ENCODE peak calls at places on chromosomes 7 and 10, in four cellular contexts. J, O, B and T are unnamed samples.

GRCh38 chr7:140197218-140197890 is 20.6 kb upstream of the KDM7A start:
- DNase-seq in J (no peak), O (no peak), B (no peak), T (no peak)

GRCh38 chr10:91601212-91601611 is 31.7 kb downstream of the PPP1R3C start:
- DNase-seq in J (no peak), O (no peak), B (no peak), T (no peak)

GRCh38 chr7:28754027-28754426 is 204.1 kb downstream of the TRIL start:
- DNase-seq in J (no peak), O (no peak), B (no peak), T (no peak)

GRCh38 chr10:103894454-103894853 is 23.5 kb downstream of the STN1 start:
- DNase-seq in J (no peak), O (no peak), B (no peak), T (no peak)

GRCh38 chr10:93865794-93866193 is 28.0 kb upstream of the SLC35G1 start:
- DNase-seq in J (no peak), O (no peak), B (no peak), T (no peak)

GRCh38 chr10:8235253-8236027 is 181.0 kb downstream of the GATA3 start:
- DNase-seq in J (no peak), O (no peak), B (no peak), T (no peak)

GRCh38 chr10:34526758-34527730 is 288.1 kb downstream of the PARD3 start:
- DNase-seq in J (no peak), O (no peak), B (no peak), T (no peak)

GRCh38 chr10:7826971-7827370 is 8.7 kb downstream of the TAF3 start:
- DNase-seq in J (no peak), O (no peak), B (no peak), T (no peak)

GRCh38 chr7:42932861-42933591 is 850 bp downstream of the MRPL32 start:
- DNase-seq in J (no peak), O (no peak), B (no peak), T (no peak)

GRCh38 chr10:24721254-24722106 is 2.2 kb downstream of the ARHGAP21 start:
- DNase-seq in J (peak), O (no peak), B (no peak), T (no peak)

GRCh38 chr10:78914060-78914378 is 154.7 kb upstream of the ZMIZ1 start:
- DNase-seq in J (no peak), O (no peak), B (no peak), T (no peak)

GRCh38 chr10:132654708-132655661 is 117.4 kb downstream of the INPP5A start:
- DNase-seq in J (peak), O (no peak), B (peak), T (peak)

GRCh38 chr10:129658673-129659072 is 191.6 kb downstream of the MGMT start:
- DNase-seq in J (no peak), O (no peak), B (no peak), T (no peak)

GRCh38 chr10:62046522-62047239 is 145.2 kb downstream of the ARID5B start:
- DNase-seq in J (no peak), O (no peak), B (no peak), T (no peak)

GRCh38 chr7:114865564-114865963 is 56.3 kb upstream of the MDFIC start:
- DNase-seq in J (peak), O (peak), B (peak), T (no peak)

GRCh38 chr10:119778776-119779445 is 53.1 kb downstream of the INPP5F start:
- DNase-seq in J (no peak), O (no peak), B (no peak), T (no peak)

GRCh38 chr7:40700653-40701475 is 566.1 kb downstream of the SUGCT start:
- DNase-seq in J (peak), O (no peak), B (no peak), T (no peak)

GRCh38 chr10:4807803-4808507 is 18.1 kb upstream of the AKR1E2 start:
- DNase-seq in J (no peak), O (no peak), B (no peak), T (no peak)

GRCh38 chr10:4763960-4764428 is 62.0 kb upstream of the AKR1E2 start:
- DNase-seq in J (no peak), O (no peak), B (no peak), T (no peak)

GRCh38 chr10:129652521-129653201 is 185.6 kb downstream of the MGMT start:
- DNase-seq in J (no peak), O (no peak), B (no peak), T (no peak)

GRCh38 chr7:96800824-96801223 is 91.2 kb upstream of the SEM1 start:
- DNase-seq in J (no peak), O (no peak), B (no peak), T (no peak)

GRCh38 chr7:842436-843031 is 10.3 kb downstream of the SUN1 start:
- DNase-seq in J (no peak), O (no peak), B (no peak), T (no peak)

GRCh38 chr10:52318136-52318810 is 4.2 kb downstream of the DKK1 start:
- DNase-seq in J (no peak), O (no peak), B (no peak), T (no peak)

GRCh38 chr10:7667262-7668141 is 736 bp upstream of the ITIH5 start:
- DNase-seq in J (peak), O (no peak), B (peak), T (no peak)

GRCh38 chr10:69802424-69803161 is 887 bp downstream of the COL13A1 start:
- DNase-seq in J (peak), O (no peak), B (no peak), T (peak)

GRCh38 chr10:126904807-126905686 is at the start of gene DOCK1:
- DNase-seq in J (peak), O (no peak), B (no peak), T (peak)

GRCh38 chr7:66050990-66051424 is 24.6 kb upstream of the ASL start:
- DNase-seq in J (no peak), O (no peak), B (no peak), T (peak)